ENCODE peak calls at places on chromosomes 3 and 15, in ten cellular contexts. I, J, V, D, Q, A, H, U, G and C are unnamed samples.
A peak's percentile ranks its signal among the peaks of the same experiment; 100 is the strongest.

GRCh38 chr3:100830931-100831330 is 121.6 kb downstream of the TFG start:
- DNase-seq in V (no peak), A (no peak), I (no peak), J (no peak), H (no peak), Q (no peak), U (no peak), G (no peak), D (no peak), C (no peak)

GRCh38 chr3:48395714-48396113 is 23.7 kb downstream of the FBXW12 start:
- DNase-seq in H (no peak), D (no peak), A (no peak), I (no peak), V (no peak), G (no peak), J (no peak), U (no peak), Q (no peak), C (no peak)

GRCh38 chr15:68290715-68291114 is 13.2 kb downstream of the FEM1B start:
- DNase-seq in A (no peak), V (no peak), Q (peak; percentile 3), G (no peak), H (no peak), U (no peak), J (no peak), D (no peak), I (no peak), C (no peak)

GRCh38 chr3:100104817-100105413 is 9.4 kb downstream of the FILIP1L start:
- DNase-seq in A (no peak), Q (no peak), H (no peak), U (no peak), I (no peak), V (no peak), G (no peak), D (no peak), J (no peak), C (no peak)

GRCh38 chr3:12471228-12471627 is 13.1 kb upstream of the TSEN2 start:
- DNase-seq in I (peak; percentile 14), Q (no peak), A (no peak), D (no peak), J (peak; percentile 52), G (no peak), V (peak; percentile 44), H (no peak), U (no peak), C (no peak)

GRCh38 chr15:75920079-75920478 is 16.4 kb downstream of the FBXO22 start:
- DNase-seq in A (no peak), I (no peak), G (no peak), H (no peak), D (no peak), U (peak; percentile 23), V (no peak), Q (no peak), J (no peak), C (no peak)

GRCh38 chr3:79751703-79752102 is 16.1 kb downstream of the ROBO1 start:
- DNase-seq in H (no peak), J (no peak), G (no peak), I (no peak), A (no peak), Q (no peak), V (no peak), D (no peak), U (no peak), C (no peak)

GRCh38 chr3:124974691-124975090 is 40.1 kb upstream of the MUC13 start:
- DNase-seq in U (no peak), A (no peak), D (no peak), H (no peak), G (no peak), J (no peak), Q (no peak), I (no peak), V (no peak), C (no peak)

GRCh38 chr15:85625431-85625830 is 169.3 kb downstream of the KLHL25 start:
- DNase-seq in G (no peak), I (no peak), A (no peak), J (no peak), Q (no peak), D (no peak), V (no peak), H (no peak), U (no peak), C (no peak)

GRCh38 chr3:175073209-175073905 is 214.2 kb downstream of the NAALADL2 start:
- DNase-seq in J (no peak), V (no peak), D (no peak), Q (no peak), U (no peak), H (no peak), G (no peak), A (no peak), I (no peak), C (no peak)

GRCh38 chr3:105323274-105323599 is 43.5 kb upstream of the ALCAM start:
- DNase-seq in D (no peak), Q (no peak), J (no peak), I (no peak), U (no peak), G (no peak), A (no peak), V (no peak), H (no peak), C (no peak)

GRCh38 chr3:82509951-82510603 is 748.6 kb upstream of the GBE1 start:
- DNase-seq in D (peak; percentile 15), A (no peak), J (no peak), Q (no peak), G (no peak), V (no peak), I (no peak), U (no peak), H (no peak), C (no peak)

GRCh38 chr15:59330649-59331048 is 42.0 kb downstream of the MYO1E start:
- DNase-seq in A (no peak), J (no peak), G (no peak), U (no peak), I (no peak), D (no peak), V (no peak), H (no peak), Q (no peak), C (no peak)

GRCh38 chr3:129665024-129665768 is 58.7 kb upstream of the PLXND1 start:
- DNase-seq in I (no peak), J (no peak), V (no peak), D (no peak), H (no peak), U (peak; percentile 73), Q (no peak), A (no peak), G (peak; percentile 18), C (no peak)